ENCODE peak calls at places on chromosomes 12 and 14, in six cellular contexts. X is posterior vena cava, B is occipital lobe, N is dermis blood vessel endothelial cell, D is iris pigment epithelial cell, Y is endodermal cell. F is an unnamed sample.

GRCh38 chr12:15472036-15472435 is 149.7 kb downstream of the PTPRO start:
- DNase-seq in X (no peak), Y (no peak), D (no peak), N (no peak), B (no peak), F (no peak)

GRCh38 chr12:57254506-57255280 is 3.7 kb upstream of the STAC3 start:
- DNase-seq in B (no peak), D (no peak), Y (no peak), X (peak; percentile 65), N (no peak), F (peak; percentile 86)

GRCh38 chr12:3972576-3972975 is 99.4 kb upstream of the PARP11 start:
- DNase-seq in Y (no peak), D (no peak), N (no peak), B (no peak), X (no peak), F (no peak)

GRCh38 chr12:131090254-131091210 is 136.8 kb downstream of the ADGRD1 start:
- DNase-seq in N (no peak), X (peak; percentile 78), D (peak; percentile 14), B (no peak), Y (peak; percentile 33), F (peak; percentile 68)

GRCh38 chr12:106030210-106031175 is 108.3 kb downstream of the NUAK1 start:
- DNase-seq in N (peak; percentile 71), X (no peak), Y (no peak), D (peak; percentile 99), B (no peak), F (no peak)

GRCh38 chr12:69879007-69879960 is 54.3 kb downstream of the MYRFL start:
- DNase-seq in D (peak; percentile 69), B (peak; percentile 55), N (peak; percentile 85), X (peak; percentile 89), Y (peak; percentile 94), F (no peak)

GRCh38 chr14:88870777-88871176 is 46.3 kb downstream of the TTC8 start:
- DNase-seq in D (no peak), B (no peak), N (no peak), X (no peak), Y (no peak), F (no peak)

GRCh38 chr12:97267803-97268202 is 194.8 kb upstream of the RMST start:
- DNase-seq in N (no peak), Y (no peak), B (no peak), D (no peak), X (no peak), F (no peak)

GRCh38 chr12:109466821-109467220 is 10.3 kb downstream of the KCTD10 start:
- DNase-seq in X (peak; percentile 67), B (no peak), Y (no peak), D (no peak), N (no peak), F (no peak)

GRCh38 chr12:6222009-6222702 is 22.0 kb downstream of the CD9 start:
- DNase-seq in D (no peak), N (peak; percentile 63), Y (no peak), B (no peak), X (no peak), F (no peak)

GRCh38 chr12:104573-105081 is 38.1 kb downstream of the IQSEC3 start:
- DNase-seq in D (no peak), N (no peak), Y (peak; percentile 66), X (no peak), B (no peak), F (peak; percentile 89)

GRCh38 chr12:92444763-92445162 is 258.0 kb upstream of the PLEKHG7 start:
- DNase-seq in D (no peak), X (no peak), Y (no peak), B (no peak), N (no peak), F (no peak)

GRCh38 chr12:67449591-67450052 is 180.5 kb downstream of the CAND1 start:
- DNase-seq in B (no peak), X (no peak), N (no peak), D (no peak), Y (no peak), F (no peak)

GRCh38 chr12:10982244-10982643 is 4.5 kb downstream of the TAS2R50 start:
- DNase-seq in N (no peak), B (no peak), X (no peak), D (no peak), Y (no peak), F (no peak)

GRCh38 chr12:14199455-14200199 is 165.9 kb upstream of the ATF7IP start:
- DNase-seq in B (no peak), X (no peak), Y (no peak), D (no peak), N (no peak), F (no peak)

GRCh38 chr14:96567289-96567899 is 65.2 kb downstream of the PAPOLA start:
- DNase-seq in N (peak; percentile 65), D (peak; percentile 45), Y (no peak), B (no peak), X (no peak), F (no peak)

GRCh38 chr12:115895247-115895646 is 382.2 kb downstream of the MED13L start:
- DNase-seq in X (no peak), Y (peak; percentile 82), N (peak; percentile 14), D (peak; percentile 17), B (no peak), F (no peak)

GRCh38 chr14:58673722-58674121 is 36.0 kb downstream of the DACT1 start:
- DNase-seq in X (no peak), D (no peak), B (no peak), N (no peak), Y (no peak), F (no peak)

GRCh38 chr12:6563448-6564050 is 4.5 kb downstream of the NOP2 start:
- DNase-seq in D (peak; percentile 43), X (no peak), B (no peak), N (peak; percentile 78), Y (peak; percentile 93), F (no peak)

GRCh38 chr12:80226576-80226975 is 127.2 kb downstream of the OTOGL start:
- DNase-seq in N (peak; percentile 61), D (peak; percentile 59), X (no peak), Y (no peak), B (no peak), F (no peak)

GRCh38 chr12:49098035-49098451 is 3.4 kb upstream of the DHH start:
- DNase-seq in Y (peak; percentile 97), X (no peak), B (no peak), N (peak; percentile 79), D (peak; percentile 41), F (no peak)

GRCh38 chr14:51209457-51209856 is 30.6 kb upstream of the TMX1 start:
- DNase-seq in Y (no peak), N (no peak), B (no peak), D (no peak), X (no peak), F (no peak)

GRCh38 chr14:80117876-80118275 is 93.4 kb downstream of the DIO2 start:
- DNase-seq in X (no peak), Y (no peak), D (no peak), B (no peak), N (no peak), F (no peak)

GRCh38 chr12:94731733-94732360 is 81.5 kb upstream of the TMCC3 start:
- DNase-seq in Y (peak; percentile 77), D (peak; percentile 12), N (peak; percentile 24), X (no peak), B (no peak), F (no peak)

GRCh38 chr12:115351513-115352077 is 667.6 kb upstream of the TBX3 start:
- DNase-seq in D (peak; percentile 81), X (no peak), N (no peak), B (no peak), Y (no peak), F (no peak)

GRCh38 chr12:63276537-63277365 is 125.8 kb upstream of the AVPR1A start:
- DNase-seq in N (peak; percentile 68), D (peak; percentile 36), Y (peak; percentile 92), X (no peak), B (no peak), F (no peak)

GRCh38 chr14:24267516-24267915 is 3.9 kb downstream of the RABGGTA start:
- DNase-seq in X (no peak), N (no peak), D (no peak), Y (no peak), B (no peak), F (no peak)

GRCh38 chr14:22653012-22653621 is 9.0 kb upstream of the OR6J1 start:
- DNase-seq in N (peak; percentile 89), X (no peak), Y (peak; percentile 94), B (no peak), D (peak; percentile 75), F (no peak)

GRCh38 chr12:116818341-116818856 is 62.8 kb downstream of the HRK start:
- DNase-seq in D (no peak), B (no peak), N (peak; percentile 74), Y (peak; percentile 49), X (no peak), F (no peak)